ENCODE peak calls at places on chromosomes 1 and 21, in ten cellular contexts. One of them, this sample, is unnamed.

GRCh38 chr1:109931189-109931672 is 20.6 kb downstream of the CSF1 start:
- DNase-seq in HCT116: peak; percentile 24
- DNase-seq in stomach: peak; percentile 90
- DNase-seq in GM12891: no peak
- DNase-seq in lower leg skin: no peak
- DNase-seq in A549: peak; percentile 80
- DNase-seq in uterus: peak; percentile 77
- DNase-seq in ovary: peak; percentile 92
- DNase-seq in adrenal gland: peak; percentile 86
- DNase-seq in GM12892: no peak
- DNase-seq in this sample: peak; percentile 85

GRCh38 chr1:57824535-57824934 is 400.7 kb upstream of the DAB1 start:
- DNase-seq in HCT116: no peak
- DNase-seq in stomach: no peak
- DNase-seq in GM12891: no peak
- DNase-seq in lower leg skin: no peak
- DNase-seq in A549: no peak
- DNase-seq in uterus: no peak
- DNase-seq in ovary: no peak
- DNase-seq in adrenal gland: no peak
- DNase-seq in GM12892: no peak
- DNase-seq in this sample: no peak

GRCh38 chr1:53936430-53936829 is 9.1 kb downstream of the IFT25 start:
- DNase-seq in HCT116: no peak
- DNase-seq in stomach: no peak
- DNase-seq in GM12891: no peak
- DNase-seq in lower leg skin: no peak
- DNase-seq in A549: no peak
- DNase-seq in uterus: no peak
- DNase-seq in ovary: no peak
- DNase-seq in adrenal gland: no peak
- DNase-seq in GM12892: no peak
- DNase-seq in this sample: no peak

GRCh38 chr1:12143631-12144155 is 23.1 kb upstream of the TNFRSF1B start:
- DNase-seq in HCT116: no peak
- DNase-seq in stomach: peak; percentile 71
- DNase-seq in GM12891: no peak
- DNase-seq in lower leg skin: peak; percentile 84
- DNase-seq in A549: peak; percentile 14
- DNase-seq in uterus: peak; percentile 75
- DNase-seq in ovary: peak; percentile 80
- DNase-seq in adrenal gland: no peak
- DNase-seq in GM12892: no peak
- DNase-seq in this sample: peak; percentile 71

GRCh38 chr1:4106731-4107130 is 206.7 kb upstream of the C1orf174 start:
- DNase-seq in HCT116: no peak
- DNase-seq in stomach: no peak
- DNase-seq in GM12891: no peak
- DNase-seq in lower leg skin: no peak
- DNase-seq in A549: no peak
- DNase-seq in uterus: no peak
- DNase-seq in ovary: no peak
- DNase-seq in adrenal gland: no peak
- DNase-seq in GM12892: no peak
- DNase-seq in this sample: no peak

GRCh38 chr1:158145173-158145719 is 35.4 kb upstream of the CD1D start:
- DNase-seq in HCT116: no peak
- DNase-seq in stomach: no peak
- DNase-seq in GM12891: no peak
- DNase-seq in lower leg skin: no peak
- DNase-seq in A549: peak; percentile 22
- DNase-seq in uterus: peak; percentile 41
- DNase-seq in ovary: peak; percentile 74
- DNase-seq in adrenal gland: peak; percentile 90
- DNase-seq in GM12892: no peak
- DNase-seq in this sample: peak; percentile 81

GRCh38 chr1:22587247-22587646 is 24.0 kb downstream of the EPHA8 start:
- DNase-seq in HCT116: no peak
- DNase-seq in stomach: no peak
- DNase-seq in GM12891: no peak
- DNase-seq in lower leg skin: no peak
- DNase-seq in A549: no peak
- DNase-seq in uterus: no peak
- DNase-seq in ovary: no peak
- DNase-seq in adrenal gland: no peak
- DNase-seq in GM12892: no peak
- DNase-seq in this sample: no peak

GRCh38 chr1:45552309-45552708 is 1.7 kb downstream of the AKR1A1 start:
- DNase-seq in HCT116: no peak
- DNase-seq in stomach: peak; percentile 66
- DNase-seq in GM12891: no peak
- DNase-seq in lower leg skin: no peak
- DNase-seq in A549: no peak
- DNase-seq in uterus: no peak
- DNase-seq in ovary: no peak
- DNase-seq in adrenal gland: no peak
- DNase-seq in GM12892: no peak
- DNase-seq in this sample: no peak

GRCh38 chr1:78664763-78665162 is 15.1 kb downstream of the IFI44 start:
- DNase-seq in HCT116: no peak
- DNase-seq in stomach: no peak
- DNase-seq in GM12891: no peak
- DNase-seq in lower leg skin: no peak
- DNase-seq in A549: no peak
- DNase-seq in uterus: no peak
- DNase-seq in ovary: no peak
- DNase-seq in adrenal gland: no peak
- DNase-seq in GM12892: no peak
- DNase-seq in this sample: no peak

GRCh38 chr1:61741682-61742619 is at the start of gene PATJ:
- DNase-seq in HCT116: peak; percentile 62
- DNase-seq in stomach: peak; percentile 87
- DNase-seq in GM12891: peak; percentile 78
- DNase-seq in lower leg skin: peak; percentile 50
- DNase-seq in A549: peak; percentile 52
- DNase-seq in uterus: peak; percentile 56
- DNase-seq in ovary: peak; percentile 84
- DNase-seq in adrenal gland: peak; percentile 73
- DNase-seq in GM12892: peak; percentile 71
- DNase-seq in this sample: peak; percentile 72
- TF ChIP-seq POLR2A in HCT116: no peak
- TF ChIP-seq POLR2A in stomach: no peak
- TF ChIP-seq POLR2A in GM12891: no peak
- TF ChIP-seq POLR2A in lower leg skin: no peak
- TF ChIP-seq POLR2A in A549: peak; percentile 13
- TF ChIP-seq POLR2A in uterus: peak; percentile 29
- TF ChIP-seq POLR2A in ovary: no peak
- TF ChIP-seq POLR2A in adrenal gland: no peak
- TF ChIP-seq POLR2A in GM12892: peak; percentile 31
- TF ChIP-seq POLR2A in this sample: no peak

GRCh38 chr21:32366191-32366590 is 26.6 kb downstream of the URB1 start:
- DNase-seq in HCT116: no peak
- DNase-seq in stomach: no peak
- DNase-seq in GM12891: no peak
- DNase-seq in lower leg skin: no peak
- DNase-seq in A549: no peak
- DNase-seq in uterus: no peak
- DNase-seq in ovary: no peak
- DNase-seq in adrenal gland: no peak
- DNase-seq in GM12892: no peak
- DNase-seq in this sample: no peak

GRCh38 chr21:32364387-32364786 is 28.4 kb downstream of the URB1 start:
- DNase-seq in HCT116: no peak
- DNase-seq in stomach: peak; percentile 48
- DNase-seq in GM12891: no peak
- DNase-seq in lower leg skin: no peak
- DNase-seq in A549: no peak
- DNase-seq in uterus: peak; percentile 47
- DNase-seq in ovary: no peak
- DNase-seq in adrenal gland: no peak
- DNase-seq in GM12892: no peak
- DNase-seq in this sample: peak; percentile 42

GRCh38 chr21:32367158-32367557 is 25.7 kb downstream of the URB1 start:
- DNase-seq in HCT116: no peak
- DNase-seq in stomach: no peak
- DNase-seq in GM12891: no peak
- DNase-seq in lower leg skin: no peak
- DNase-seq in A549: no peak
- DNase-seq in uterus: peak; percentile 53
- DNase-seq in ovary: no peak
- DNase-seq in adrenal gland: no peak
- DNase-seq in GM12892: no peak
- DNase-seq in this sample: no peak

GRCh38 chr21:32368386-32368785 is 24.4 kb downstream of the URB1 start:
- DNase-seq in HCT116: no peak
- DNase-seq in stomach: no peak
- DNase-seq in GM12891: no peak
- DNase-seq in lower leg skin: no peak
- DNase-seq in A549: no peak
- DNase-seq in uterus: no peak
- DNase-seq in ovary: no peak
- DNase-seq in adrenal gland: no peak
- DNase-seq in GM12892: no peak
- DNase-seq in this sample: no peak

GRCh38 chr21:32364801-32365200 is 28.0 kb downstream of the URB1 start:
- DNase-seq in HCT116: no peak
- DNase-seq in stomach: no peak
- DNase-seq in GM12891: no peak
- DNase-seq in lower leg skin: no peak
- DNase-seq in A549: no peak
- DNase-seq in uterus: no peak
- DNase-seq in ovary: no peak
- DNase-seq in adrenal gland: no peak
- DNase-seq in GM12892: no peak
- DNase-seq in this sample: peak; percentile 27
- TF ChIP-seq POLR2A in HCT116: no peak
- TF ChIP-seq POLR2A in stomach: no peak
- TF ChIP-seq POLR2A in GM12891: no peak
- TF ChIP-seq POLR2A in lower leg skin: no peak
- TF ChIP-seq POLR2A in A549: no peak
- TF ChIP-seq POLR2A in uterus: no peak
- TF ChIP-seq POLR2A in ovary: no peak
- TF ChIP-seq POLR2A in adrenal gland: no peak
- TF ChIP-seq POLR2A in GM12892: no peak
- TF ChIP-seq POLR2A in this sample: no peak

DNA sequence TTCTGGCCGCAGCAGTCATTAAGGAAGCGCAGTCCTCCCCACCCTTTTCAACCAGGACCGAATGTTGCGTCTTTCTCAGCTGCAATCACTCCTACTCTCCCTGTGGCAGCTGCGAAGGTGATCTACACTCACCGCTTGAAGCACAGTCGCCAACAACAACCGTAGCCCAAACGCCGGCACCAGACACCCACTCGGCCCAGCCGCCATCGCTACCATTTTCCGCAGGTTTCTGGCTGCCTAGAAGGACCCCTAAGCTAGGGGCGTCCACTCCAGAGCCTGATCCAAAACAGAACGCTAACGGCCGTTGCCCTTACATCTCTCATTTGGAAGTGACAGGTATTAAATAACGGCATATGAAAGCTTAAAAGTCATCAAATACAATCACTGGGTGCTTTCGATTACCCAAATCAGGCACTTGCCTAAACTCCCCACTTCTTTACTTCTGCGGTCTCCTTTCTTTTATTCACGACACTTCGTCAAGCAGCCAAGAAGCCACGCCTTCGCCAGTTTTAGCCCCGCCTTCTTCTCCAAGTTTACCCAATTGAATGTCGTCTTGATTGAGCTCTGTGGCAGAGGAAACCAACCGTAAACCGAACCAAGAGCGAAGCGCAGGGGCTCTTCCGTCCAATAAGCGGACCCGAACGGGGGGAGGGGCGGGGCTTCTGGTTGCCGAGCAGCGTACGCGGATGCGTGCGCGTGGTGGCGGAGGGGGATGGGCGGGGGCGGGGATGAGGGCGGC is at the start of gene SELENOF:
- DNase-seq in HCT116: peak; percentile 100
- DNase-seq in stomach: peak; percentile 99
- DNase-seq in GM12891: peak; percentile 68
- DNase-seq in lower leg skin: peak; percentile 100
- DNase-seq in A549: peak; percentile 99
- DNase-seq in uterus: peak; percentile 99
- DNase-seq in ovary: peak; percentile 99
- DNase-seq in adrenal gland: peak; percentile 100
- DNase-seq in GM12892: peak; percentile 73
- DNase-seq in this sample: peak; percentile 99
- TF ChIP-seq POLR2A in HCT116: peak; percentile 92
- TF ChIP-seq POLR2A in stomach: no peak
- TF ChIP-seq POLR2A in GM12891: peak; percentile 81
- TF ChIP-seq POLR2A in lower leg skin: no peak
- TF ChIP-seq POLR2A in A549: peak; percentile 72
- TF ChIP-seq POLR2A in uterus: peak; percentile 11
- TF ChIP-seq POLR2A in ovary: no peak
- TF ChIP-seq POLR2A in adrenal gland: peak; percentile 30
- TF ChIP-seq POLR2A in GM12892: peak; percentile 88
- TF ChIP-seq POLR2A in this sample: no peak

GRCh38 chr1:168136709-168137514 is at the start of gene GPR161:
- DNase-seq in HCT116: no peak
- DNase-seq in stomach: peak; percentile 48
- DNase-seq in GM12891: peak; percentile 35
- DNase-seq in lower leg skin: no peak
- DNase-seq in A549: peak; percentile 51
- DNase-seq in uterus: peak; percentile 73
- DNase-seq in ovary: peak; percentile 82
- DNase-seq in adrenal gland: peak; percentile 43
- DNase-seq in GM12892: peak; percentile 23
- DNase-seq in this sample: peak; percentile 47
- TF ChIP-seq POLR2A in HCT116: no peak
- TF ChIP-seq POLR2A in stomach: no peak
- TF ChIP-seq POLR2A in GM12891: no peak
- TF ChIP-seq POLR2A in lower leg skin: no peak
- TF ChIP-seq POLR2A in A549: no peak
- TF ChIP-seq POLR2A in uterus: peak; percentile 36
- TF ChIP-seq POLR2A in ovary: no peak
- TF ChIP-seq POLR2A in adrenal gland: no peak
- TF ChIP-seq POLR2A in GM12892: no peak
- TF ChIP-seq POLR2A in this sample: no peak

GRCh38 chr21:33350676-33351075 is 25.9 kb downstream of the IFNAR1 start:
- DNase-seq in HCT116: no peak
- DNase-seq in stomach: no peak
- DNase-seq in GM12891: no peak
- DNase-seq in lower leg skin: no peak
- DNase-seq in A549: no peak
- DNase-seq in uterus: no peak
- DNase-seq in ovary: no peak
- DNase-seq in adrenal gland: no peak
- DNase-seq in GM12892: no peak
- DNase-seq in this sample: no peak

GRCh38 chr21:33345751-33346238 is 21.0 kb downstream of the IFNAR1 start:
- DNase-seq in HCT116: no peak
- DNase-seq in stomach: no peak
- DNase-seq in GM12891: no peak
- DNase-seq in lower leg skin: no peak
- DNase-seq in A549: no peak
- DNase-seq in uterus: no peak
- DNase-seq in ovary: no peak
- DNase-seq in adrenal gland: no peak
- DNase-seq in GM12892: no peak
- DNase-seq in this sample: no peak

GRCh38 chr21:33348728-33349127 is 24.0 kb downstream of the IFNAR1 start:
- DNase-seq in HCT116: no peak
- DNase-seq in stomach: no peak
- DNase-seq in GM12891: no peak
- DNase-seq in lower leg skin: no peak
- DNase-seq in A549: no peak
- DNase-seq in uterus: no peak
- DNase-seq in ovary: no peak
- DNase-seq in adrenal gland: no peak
- DNase-seq in GM12892: no peak
- DNase-seq in this sample: no peak
- TF ChIP-seq POLR2A in HCT116: no peak
- TF ChIP-seq POLR2A in stomach: no peak
- TF ChIP-seq POLR2A in GM12891: no peak
- TF ChIP-seq POLR2A in lower leg skin: no peak
- TF ChIP-seq POLR2A in A549: no peak
- TF ChIP-seq POLR2A in uterus: no peak
- TF ChIP-seq POLR2A in ovary: no peak
- TF ChIP-seq POLR2A in adrenal gland: no peak
- TF ChIP-seq POLR2A in GM12892: no peak
- TF ChIP-seq POLR2A in this sample: no peak